ENCODE peak calls at places on chromosome 16, in eight cellular contexts. F is foreskin fibroblast; S is CD8-positive, alpha-beta T cell; L is tibial artery; Q is fibroblast of lung; R is MM.1S; U is hepatocyte; W is PC-9. T is an unnamed sample.

GRCh38 chr16:83002351-83003334 is 375.9 kb downstream of the CDH13 start:
- DNase-seq in F (peak), S (no peak), L (no peak), Q (peak), R (no peak), U (no peak), W (no peak), T (no peak)

GRCh38 chr16:10957771-10958486 is 13.6 kb downstream of the CLEC16A start:
- DNase-seq in F (peak), S (no peak), L (no peak), Q (peak), R (no peak), U (no peak), W (peak), T (no peak)

GRCh38 chr16:85347213-85347591 is 234.9 kb upstream of the CIBAR2 start:
- DNase-seq in F (peak), S (no peak), L (no peak), Q (peak), R (no peak), U (peak), W (no peak), T (no peak)

GRCh38 chr16:70577256-70577698 is 53.7 kb downstream of the SF3B3 start:
- DNase-seq in F (peak), S (no peak), L (peak), Q (peak), R (no peak), U (no peak), W (peak), T (no peak)

GRCh38 chr16:89388536-89388935 is 101.8 kb downstream of the ANKRD11 start:
- DNase-seq in F (no peak), S (no peak), L (no peak), Q (no peak), R (no peak), U (no peak), W (no peak), T (no peak)

GRCh38 chr16:25177831-25178688 is 38.7 kb upstream of the AQP8 start:
- DNase-seq in F (peak), S (no peak), L (no peak), Q (peak), R (no peak), U (peak), W (no peak), T (no peak)

GRCh38 chr16:58499615-58500328 is at the start of gene NDRG4:
- DNase-seq in F (peak), S (no peak), L (no peak), Q (peak), R (no peak), U (peak), W (peak), T (peak)

GRCh38 chr16:52095466-52095865 is 451.5 kb downstream of the TOX3 start:
- DNase-seq in F (no peak), S (no peak), L (no peak), Q (no peak), R (no peak), U (no peak), W (no peak), T (no peak)

GRCh38 chr16:71354156-71354555 is 4.4 kb upstream of the CALB2 start:
- DNase-seq in F (no peak), S (no peak), L (no peak), Q (no peak), R (no peak), U (no peak), W (no peak), T (no peak)

GRCh38 chr16:49827806-49828428 is 28.0 kb downstream of the ZNF423 start:
- DNase-seq in F (no peak), S (no peak), L (peak), Q (no peak), R (no peak), U (no peak), W (no peak), T (no peak)

DNA sequence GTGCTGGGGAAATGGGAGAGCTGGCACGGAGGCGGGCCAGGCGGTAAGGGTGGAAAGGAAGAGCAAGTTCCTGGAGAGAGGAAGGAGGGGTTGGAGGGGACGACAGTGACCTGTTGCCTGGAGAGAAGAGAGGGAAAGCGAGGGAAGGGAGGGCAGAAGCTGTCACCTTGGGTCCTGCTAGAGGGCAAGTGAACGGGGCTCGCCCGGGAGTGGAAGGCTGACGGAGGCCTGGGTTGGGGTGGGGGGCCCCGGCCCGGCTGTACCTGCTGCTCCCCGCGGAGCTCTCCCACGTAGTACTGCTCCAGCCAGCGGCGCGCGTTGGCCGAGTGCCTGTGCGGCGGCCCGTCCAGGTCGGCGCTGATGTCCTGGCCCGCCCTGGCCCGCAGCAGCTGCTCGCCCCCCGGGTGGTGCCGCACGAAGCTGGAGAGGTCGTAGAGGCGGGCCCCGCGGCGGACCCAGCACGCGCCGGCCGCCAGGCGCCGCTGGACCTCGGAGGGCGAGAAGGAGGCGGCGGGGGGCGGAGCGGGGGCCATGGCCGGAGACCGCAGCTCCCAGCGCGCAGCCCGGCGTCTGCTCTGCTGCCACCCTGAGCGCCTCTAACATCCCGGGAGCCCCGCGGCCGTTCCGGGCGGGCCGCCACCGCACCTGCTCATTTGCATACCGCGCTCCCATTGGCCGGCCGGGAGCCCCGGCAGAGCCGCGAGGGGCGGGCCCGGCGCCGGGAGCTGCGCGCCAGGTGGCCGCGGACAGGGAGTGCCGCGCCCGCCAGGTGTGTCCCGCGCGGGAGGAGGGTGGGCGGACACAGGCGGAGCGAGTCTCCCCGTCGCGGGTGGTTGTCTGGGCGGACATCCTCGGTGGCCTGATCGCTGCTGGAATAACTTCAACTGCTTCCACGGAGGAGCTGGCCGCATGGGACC is at the start of gene FA2H:
- DNase-seq in F (peak), S (peak), L (no peak), Q (peak), R (peak), U (peak), W (peak), T (peak)
- TF ChIP-seq CTCF in F (peak), S (no peak), L (no peak), Q (no peak), R (peak), U (peak), W (peak), T (peak)

DNA sequence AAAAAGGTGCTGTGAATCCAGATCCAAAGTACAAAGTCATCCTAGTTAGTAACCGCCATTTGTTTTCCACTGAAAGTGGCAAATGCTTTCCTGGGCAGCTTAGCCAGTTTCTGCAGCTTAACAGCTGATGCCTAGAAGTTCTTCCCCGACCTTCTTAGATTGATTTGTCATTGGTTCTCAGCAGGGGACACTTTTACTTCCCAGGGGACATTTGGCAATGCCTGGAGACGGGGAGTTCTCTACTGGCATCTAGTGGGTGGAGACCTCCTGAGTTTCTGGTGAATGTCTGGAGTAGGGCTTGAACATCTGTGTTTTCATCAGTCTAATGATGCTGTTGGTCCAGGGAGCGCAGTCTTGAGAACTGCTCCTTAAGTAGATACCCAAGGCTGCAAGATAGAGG is 7.6 kb downstream of the DNAJA3 start:
- DNase-seq in F (no peak), S (no peak), L (no peak), Q (no peak), R (no peak), U (no peak), W (no peak), T (no peak)
- TF ChIP-seq CTCF in F (no peak), S (no peak), L (no peak), Q (no peak), R (no peak), U (no peak), W (no peak), T (no peak)

GRCh38 chr16:66429290-66429962 is 2.3 kb downstream of the BEAN1 start:
- DNase-seq in F (no peak), S (no peak), L (no peak), Q (no peak), R (no peak), U (no peak), W (no peak), T (no peak)
- TF ChIP-seq CTCF in F (no peak), S (no peak), L (no peak), Q (no peak), R (no peak), U (no peak), W (no peak), T (no peak)

DNA sequence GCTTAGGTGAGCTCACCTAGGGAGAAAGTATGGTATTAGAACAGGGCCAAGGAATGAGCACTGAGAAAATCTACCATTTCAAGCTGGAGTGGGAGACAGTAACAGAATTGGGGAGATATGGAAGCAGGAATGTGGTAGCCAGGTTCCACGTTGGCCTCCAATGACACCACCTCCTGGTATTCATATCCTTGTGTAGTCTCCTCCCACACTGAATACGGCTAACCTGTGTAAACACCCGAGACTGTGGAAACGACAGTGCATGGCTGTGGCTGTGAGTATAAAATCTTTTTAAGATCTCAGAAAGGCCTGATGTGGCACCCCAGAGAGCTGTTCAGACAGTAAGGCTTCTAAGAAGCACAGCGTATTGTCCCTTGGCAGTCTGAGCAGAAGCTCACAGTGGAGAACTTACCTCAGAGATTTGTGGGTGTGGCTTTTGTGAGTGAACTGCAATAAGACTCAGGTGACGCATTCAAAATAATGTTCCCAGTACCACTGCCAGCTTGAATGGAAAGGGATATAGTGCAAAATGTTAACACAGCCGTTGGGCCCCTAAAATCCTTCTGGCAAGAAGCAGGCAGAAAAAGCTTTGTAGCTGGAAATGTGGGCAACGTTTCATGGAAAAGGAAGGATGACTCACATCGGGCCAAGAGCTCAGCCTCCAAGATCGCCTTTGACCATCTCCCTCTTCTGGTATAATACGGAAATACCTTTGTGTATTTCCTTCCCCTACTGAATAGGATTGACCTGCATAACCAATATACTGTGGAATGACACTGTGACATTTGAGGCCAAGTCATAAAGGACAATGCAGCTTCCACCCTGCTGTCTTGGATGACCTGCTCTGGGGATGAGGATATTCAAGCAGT is 14.4 kb downstream of the SDR42E1 start:
- DNase-seq in F (peak), S (no peak), L (no peak), Q (peak), R (no peak), U (peak), W (no peak), T (no peak)
- TF ChIP-seq CTCF in F (no peak), S (no peak), L (no peak), Q (peak), R (no peak), U (peak), W (peak), T (peak)

GRCh38 chr16:24036614-24037013 is 200.8 kb downstream of the PRKCB start:
- DNase-seq in F (peak), S (no peak), L (no peak), Q (peak), R (peak), U (peak), W (no peak), T (peak)
- TF ChIP-seq CTCF in F (peak), S (peak), L (peak), Q (peak), R (peak), U (peak), W (peak), T (peak)

GRCh38 chr16:1781758-1782407 is 488 bp downstream of the SPSB3 start:
- DNase-seq in F (peak), S (no peak), L (no peak), Q (no peak), R (peak), U (no peak), W (peak), T (peak)

GRCh38 chr16:1781254-1781653 is 1.1 kb downstream of the SPSB3 start:
- DNase-seq in F (no peak), S (no peak), L (no peak), Q (no peak), R (no peak), U (no peak), W (no peak), T (no peak)

GRCh38 chr16:1784977-1785845 is 2.5 kb downstream of the NUBP2 start:
- DNase-seq in F (no peak), S (no peak), L (no peak), Q (no peak), R (no peak), U (no peak), W (no peak), T (peak)

GRCh38 chr16:1780677-1781072 is 1.7 kb downstream of the SPSB3 start:
- DNase-seq in F (no peak), S (no peak), L (no peak), Q (no peak), R (no peak), U (no peak), W (no peak), T (no peak)

DNA sequence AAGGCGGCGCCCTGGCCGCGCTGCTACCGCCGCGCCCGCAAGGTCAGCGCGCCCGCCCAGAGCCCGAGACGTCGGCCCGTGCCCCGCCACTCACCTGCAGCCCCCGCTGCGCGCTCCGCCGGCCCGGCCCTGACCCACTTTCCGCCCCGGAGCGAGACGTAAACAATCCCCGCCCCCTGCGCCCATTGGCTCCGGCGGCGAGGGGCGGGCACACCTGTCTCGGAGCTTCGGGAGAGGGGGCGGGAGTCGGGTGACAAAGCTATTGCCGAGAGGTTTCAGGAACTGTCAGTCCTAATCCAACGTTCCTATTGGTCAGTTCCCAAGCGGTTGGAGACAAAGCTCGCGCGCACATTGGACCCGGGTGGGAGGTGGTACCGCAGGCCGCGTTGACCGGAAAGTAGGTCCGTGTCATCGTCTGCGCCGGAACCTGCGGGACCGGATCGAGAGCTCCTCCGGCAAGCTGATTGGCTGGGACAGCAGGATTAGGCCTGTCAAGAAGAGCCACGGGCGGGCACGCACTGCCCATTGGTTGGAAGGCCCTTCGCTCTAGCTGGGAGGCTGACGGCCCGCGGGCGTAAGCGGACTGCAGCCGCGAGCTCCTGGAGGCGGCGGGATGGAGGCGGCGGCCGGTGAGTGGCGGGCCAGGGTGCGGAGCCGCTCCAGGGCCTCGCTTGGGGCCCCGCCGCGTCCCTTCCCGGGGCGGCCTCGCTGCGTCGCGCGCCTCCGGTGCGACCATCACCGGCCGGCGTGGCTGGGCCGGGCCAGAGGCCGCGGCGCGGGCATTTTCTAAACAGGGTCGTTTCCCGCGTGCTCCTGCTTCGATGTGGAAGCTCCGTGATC is at the start of the genes NUBP2 and SPSB3:
- DNase-seq in F (peak), S (peak), L (peak), Q (peak), R (peak), U (peak), W (peak), T (peak)
- TF ChIP-seq CTCF in F (no peak), S (no peak), L (no peak), Q (no peak), R (no peak), U (no peak), W (no peak), T (no peak)

GRCh38 chr16:79137528-79137927 is 463.0 kb downstream of the MAF start:
- DNase-seq in F (no peak), S (no peak), L (no peak), Q (no peak), R (no peak), U (no peak), W (no peak), T (no peak)

GRCh38 chr16:79139799-79140198 is 460.7 kb downstream of the MAF start:
- DNase-seq in F (no peak), S (no peak), L (no peak), Q (no peak), R (no peak), U (no peak), W (no peak), T (no peak)

GRCh38 chr16:79143026-79143425 is 457.5 kb downstream of the MAF start:
- DNase-seq in F (no peak), S (no peak), L (no peak), Q (no peak), R (no peak), U (no peak), W (no peak), T (no peak)
- TF ChIP-seq CTCF in F (no peak), S (no peak), L (no peak), Q (no peak), R (no peak), U (no peak), W (no peak), T (no peak)

GRCh38 chr16:26667271-26667703 is 399.4 kb upstream of the C16orf82 start:
- DNase-seq in F (no peak), S (no peak), L (no peak), Q (no peak), R (no peak), U (no peak), W (no peak), T (no peak)
- TF ChIP-seq CTCF in F (no peak), S (no peak), L (no peak), Q (no peak), R (no peak), U (no peak), W (no peak), T (no peak)

T was measured in endothelial cell.